ENCODE peak calls at places on chromosomes 3 and 15, in six cellular contexts. G is left ventricle myocardium inferior, C is ureter, S is LoVo, W is nucleus accumbens, Q is A549. M is an unnamed sample.
A peak's percentile ranks its signal among the peaks of the same experiment; 100 is the strongest.

GRCh38 chr15:85618956-85619491 is 175.7 kb downstream of the KLHL25 start:
- DNase-seq in G (peak; percentile 74), C (peak; percentile 75), S (no peak), W (peak; percentile 75), Q (peak; percentile 63), M (peak; percentile 97)

GRCh38 chr15:73727330-73728018 is 25.7 kb downstream of the INSYN1 start:
- DNase-seq in G (peak; percentile 45), C (no peak), S (no peak), W (no peak), Q (peak; percentile 58), M (no peak)

GRCh38 chr3:177195941-177196472 is 1.3 kb downstream of the TBL1XR1 start:
- DNase-seq in G (no peak), C (peak; percentile 47), S (no peak), W (no peak), Q (no peak), M (no peak)

GRCh38 chr3:160686955-160687535 is 10.1 kb downstream of the ARL14 start:
- DNase-seq in G (no peak), C (no peak), S (no peak), W (no peak), Q (peak; percentile 22), M (no peak)

GRCh38 chr3:123294296-123294938 is 92.7 kb downstream of the SEC22A start:
- DNase-seq in G (no peak), C (no peak), S (no peak), W (no peak), Q (no peak), M (no peak)

GRCh38 chr3:155018621-155019330 is 61.3 kb upstream of the MME start:
- DNase-seq in G (no peak), C (no peak), S (no peak), W (no peak), Q (no peak), M (no peak)

GRCh38 chr15:100544290-100544945 is 15.7 kb upstream of the CERS3 start:
- DNase-seq in G (no peak), C (no peak), S (no peak), W (no peak), Q (no peak), M (no peak)

GRCh38 chr3:168889666-168890065 is 773.8 kb downstream of the MECOM start:
- DNase-seq in G (no peak), C (no peak), S (no peak), W (no peak), Q (no peak), M (no peak)

GRCh38 chr15:74604983-74605809 is 10.4 kb upstream of the CLK3 start:
- DNase-seq in G (no peak), C (no peak), S (no peak), W (no peak), Q (no peak), M (no peak)

GRCh38 chr3:78974181-78974770 is 793.5 kb downstream of the ROBO1 start:
- DNase-seq in G (no peak), C (no peak), S (no peak), W (no peak), Q (no peak), M (no peak)

GRCh38 chr15:62940755-62941361 is 101.7 kb upstream of the TPM1 start:
- DNase-seq in G (peak; percentile 71), C (peak; percentile 73), S (no peak), W (peak; percentile 39), Q (peak; percentile 60), M (no peak)

GRCh38 chr15:70243686-70244540 is 146.2 kb upstream of the TLE3 start:
- DNase-seq in G (no peak), C (no peak), S (no peak), W (no peak), Q (no peak), M (no peak)

GRCh38 chr15:65184305-65184943 is 718 bp downstream of the CLPX start:
- DNase-seq in G (peak; percentile 57), C (peak; percentile 58), S (peak; percentile 63), W (peak; percentile 49), Q (peak; percentile 71), M (no peak)

GRCh38 chr3:161913786-161914389 is 417.3 kb downstream of the OTOL1 start:
- DNase-seq in G (no peak), C (no peak), S (no peak), W (no peak), Q (peak; percentile 36), M (no peak)

GRCh38 chr3:37099469-37099868 is 74.9 kb downstream of the LRRFIP2 start:
- DNase-seq in G (no peak), C (no peak), S (no peak), W (no peak), Q (no peak), M (no peak)

GRCh38 chr15:96372554-96372953 is 42.1 kb downstream of the NR2F2 start:
- DNase-seq in G (no peak), C (no peak), S (no peak), W (no peak), Q (no peak), M (no peak)

GRCh38 chr3:18401298-18401961 is 23.7 kb downstream of the SATB1 start:
- DNase-seq in G (no peak), C (no peak), S (no peak), W (no peak), Q (no peak), M (no peak)

GRCh38 chr15:71391421-71392047 is 276.3 kb downstream of the THSD4 start:
- DNase-seq in G (no peak), C (no peak), S (no peak), W (no peak), Q (no peak), M (no peak)

GRCh38 chr15:83288381-83288801 is 3.9 kb upstream of the BNC1 start:
- DNase-seq in G (no peak), C (no peak), S (peak; percentile 47), W (no peak), Q (no peak), M (no peak)